ENCODE peak calls at places on chromosome 4, in five cellular contexts. F is activated T-cell treated with anti-CD3 and anti-CD28 coated beads for 1 hour; E is RWPE1; R is T follicular helper cell; Z is activated CD4-positive, alpha-beta T cell treated with anti-CD3 and anti-CD28 coated beads for 1 hour. O is an unnamed sample.
A peak's percentile ranks its signal among the peaks of the same experiment; 100 is the strongest.

GRCh38 chr4:88897180-88897579 is 159.8 kb downstream of the FAM13A start:
- DNase-seq in R (no peak), E (no peak), Z (no peak), F (no peak), O (no peak)

GRCh38 chr4:165635261-165635838 is 237.7 kb upstream of the TLL1 start:
- DNase-seq in E (no peak), Z (no peak), F (no peak), R (no peak), O (no peak)

GRCh38 chr4:4585012-4585670 is 43.3 kb upstream of the STX18 start:
- DNase-seq in Z (no peak), F (no peak), R (no peak), E (no peak), O (no peak)

GRCh38 chr4:142282870-142283431 is 563.1 kb downstream of the INPP4B start:
- DNase-seq in R (no peak), F (peak; percentile 8), Z (no peak), E (no peak), O (no peak)

GRCh38 chr4:87559090-87559837 is 30.1 kb upstream of the SPARCL1 start:
- DNase-seq in Z (peak; percentile 8), R (peak; percentile 3), F (peak; percentile 2), E (no peak), O (no peak)

GRCh38 chr4:119209586-119209985 is 2.9 kb upstream of the USP53 start:
- DNase-seq in Z (no peak), E (no peak), R (no peak), F (no peak), O (no peak)

GRCh38 chr4:148007303-148007702 is 275.4 kb downstream of the ARHGAP10 start:
- DNase-seq in F (no peak), E (peak; percentile 95), Z (no peak), R (no peak), O (no peak)

GRCh38 chr4:122758033-122758432 is 25.5 kb downstream of the BBS12 start:
- DNase-seq in F (no peak), R (no peak), E (peak; percentile 25), Z (no peak), O (no peak)

GRCh38 chr4:15077969-15078368 is 75.7 kb downstream of the CPEB2 start:
- DNase-seq in E (no peak), Z (no peak), F (no peak), R (no peak), O (no peak)

GRCh38 chr4:160238790-160239189 is 1135.9 kb downstream of the RAPGEF2 start:
- DNase-seq in R (no peak), E (no peak), F (no peak), Z (no peak), O (no peak)

GRCh38 chr4:63582997-63583396 is 826.3 kb downstream of the TECRL start:
- DNase-seq in F (no peak), R (no peak), Z (no peak), E (no peak), O (no peak)

GRCh38 chr4:93414041-93414440 is 414.5 kb upstream of the ATOH1 start:
- DNase-seq in Z (no peak), R (no peak), F (no peak), E (no peak), O (no peak)

GRCh38 chr4:40918330-40918729 is 168.6 kb downstream of the NSUN7 start:
- DNase-seq in F (no peak), R (no peak), E (no peak), Z (no peak), O (peak; percentile 95)

GRCh38 chr4:137545461-137545861 is 13.2 kb upstream of the PCDH18 start:
- DNase-seq in Z (no peak), R (no peak), E (no peak), F (no peak), O (no peak)

GRCh38 chr4:57462843-57463242 is 352.7 kb upstream of the IGFBP7 start:
- DNase-seq in F (no peak), E (no peak), R (no peak), Z (no peak), O (no peak)

GRCh38 chr4:53376900-53377299 is 541 bp upstream of the FIP1L1 start:
- DNase-seq in F (no peak), R (no peak), E (no peak), Z (no peak), O (no peak)

GRCh38 chr4:185304541-185304940 is 91.2 kb downstream of the LRP2BP start:
- DNase-seq in Z (no peak), F (no peak), E (no peak), R (no peak), O (no peak)

GRCh38 chr4:120960868-120961267 is 38.3 kb upstream of the PRDM5 start:
- DNase-seq in E (no peak), Z (no peak), F (no peak), R (no peak), O (no peak)

GRCh38 chr4:53307819-53308773 is 57.8 kb downstream of the SCFD2 start:
- DNase-seq in E (no peak), Z (no peak), F (no peak), R (no peak), O (no peak)

GRCh38 chr4:24594887-24595286 is 10.5 kb upstream of the DHX15 start:
- DNase-seq in R (no peak), Z (no peak), F (no peak), E (no peak), O (no peak)

GRCh38 chr4:158159054-158159717 is 13.6 kb downstream of the GASK1B start:
- DNase-seq in E (peak; percentile 8), Z (no peak), R (no peak), F (no peak), O (no peak)

GRCh38 chr4:3642806-3643517 is 110.7 kb upstream of the LRPAP1 start:
- DNase-seq in Z (no peak), R (no peak), E (no peak), F (no peak), O (no peak)

GRCh38 chr4:23697001-23697528 is 192.8 kb downstream of the PPARGC1A start:
- DNase-seq in F (no peak), E (no peak), Z (no peak), R (no peak), O (no peak)

GRCh38 chr4:8731364-8731763 is 138.8 kb downstream of the CPZ start:
- DNase-seq in Z (no peak), F (no peak), R (no peak), E (no peak), O (peak; percentile 66)

GRCh38 chr4:169179609-169180526 is 90.9 kb downstream of the SH3RF1 start:
- DNase-seq in F (no peak), Z (no peak), R (no peak), E (no peak), O (no peak)

GRCh38 chr4:48331577-48332340 is 9.6 kb upstream of the SLAIN2 start:
- DNase-seq in Z (no peak), E (peak; percentile 20), R (no peak), F (no peak), O (no peak)

GRCh38 chr4:168891086-168891485 is 119.0 kb downstream of the CBR4 start:
- DNase-seq in Z (no peak), E (no peak), F (no peak), R (no peak), O (no peak)

GRCh38 chr4:74366367-74366891 is 1.5 kb downstream of the EREG start:
- DNase-seq in Z (no peak), F (no peak), R (no peak), E (no peak), O (no peak)

O was measured in lower leg skin.